ENCODE peak calls at places on chromosomes 7 and 10, in nine cellular contexts. T is colonic mucosa, I is nephron progenitor cell, P is MCF 10A, S is A549, H is GM10248, R is HCT116, X is right atrium auricular region, K is AG10803. B is an unnamed sample.

GRCh38 chr7:16670021-16670420 is 24.0 kb downstream of the BZW2 start:
- DNase-seq in K (peak), R (no peak), T (no peak), P (no peak), I (no peak), H (no peak), S (no peak), X (no peak), B (no peak)

GRCh38 chr10:106147050-106147449 is 1017.5 kb downstream of the SORCS1 start:
- DNase-seq in X (no peak), T (no peak), P (no peak), K (no peak), R (no peak), H (no peak), I (no peak), S (no peak), B (no peak)

GRCh38 chr7:81488210-81488609 is 281.6 kb downstream of the HGF start:
- DNase-seq in R (no peak), P (peak), K (no peak), T (no peak), I (no peak), S (no peak), X (no peak), H (no peak), B (no peak)

GRCh38 chr7:138396251-138397070 is 63.6 kb upstream of the TRIM24 start:
- DNase-seq in H (peak), R (no peak), K (no peak), T (peak), X (no peak), S (peak), I (no peak), P (no peak), B (peak)

GRCh38 chr7:114832906-114833595 is 88.8 kb upstream of the MDFIC start:
- DNase-seq in R (no peak), K (no peak), T (no peak), I (no peak), P (no peak), H (peak), S (no peak), X (no peak), B (peak)

GRCh38 chr10:115989621-115990020 is 283.4 kb downstream of the GFRA1 start:
- DNase-seq in K (peak), P (no peak), I (no peak), X (no peak), T (no peak), R (no peak), S (no peak), H (no peak), B (no peak)

GRCh38 chr10:68105820-68106219 is 3.5 kb upstream of the MYPN start:
- DNase-seq in I (no peak), K (peak), S (no peak), R (no peak), H (no peak), T (no peak), P (peak), X (no peak), B (no peak)

GRCh38 chr10:70472799-70473452 is 5.6 kb upstream of the PALD1 start:
- DNase-seq in H (no peak), I (no peak), K (no peak), S (no peak), P (no peak), X (no peak), R (no peak), T (no peak), B (no peak)

DNA sequence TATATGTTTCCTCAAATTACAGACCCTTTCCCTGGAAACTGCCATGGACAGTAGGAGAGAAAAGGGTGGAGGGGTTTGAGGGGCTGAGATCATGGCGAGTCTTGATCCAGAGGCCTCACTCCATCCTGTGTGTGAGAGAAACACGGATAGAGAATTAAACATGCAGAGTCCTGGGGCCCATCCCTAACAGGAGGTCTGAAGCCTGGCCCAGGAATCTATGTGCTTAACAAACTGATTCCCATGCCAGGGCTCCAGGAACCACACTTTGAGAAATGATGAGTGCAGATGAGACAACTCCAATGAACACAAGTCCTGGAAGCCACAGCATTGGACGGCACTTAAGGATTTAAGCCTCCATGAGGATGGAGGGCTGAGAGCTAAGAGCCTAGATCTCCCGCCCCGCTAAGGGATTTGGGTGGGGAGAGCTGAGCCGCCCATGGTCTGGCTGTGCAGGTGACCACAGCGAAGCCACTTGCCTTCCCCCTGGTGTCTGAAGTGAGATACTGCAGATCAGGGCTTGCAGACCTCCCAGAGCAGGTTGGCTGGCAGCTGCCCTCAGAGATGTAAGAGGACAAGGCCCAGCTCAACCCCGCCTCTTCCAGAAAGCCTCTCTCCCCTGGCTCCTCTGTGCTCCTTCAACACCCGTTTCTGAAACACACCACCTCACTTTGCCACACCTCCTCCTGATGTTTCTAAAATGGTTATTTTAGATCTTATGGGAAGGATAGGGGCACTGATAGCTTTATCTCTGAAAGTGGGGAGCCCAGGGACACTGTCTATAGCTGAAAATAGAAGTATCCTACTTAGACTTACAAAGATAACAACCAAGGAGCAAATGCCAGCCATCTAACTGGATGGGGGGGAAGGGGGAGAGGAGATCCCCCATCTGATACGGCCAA is 24.8 kb upstream of the EIF5AL1 start:
- DNase-seq in I (peak), X (peak), P (peak), H (peak), S (peak), R (peak), T (peak), K (peak), B (peak)
- TF ChIP-seq CTCF in I (peak), X (peak), P (peak), H (peak), S (peak), R (peak), T (peak), K (peak), B (peak)

GRCh38 chr7:1883834-1884582 is 213.9 kb downstream of the ELFN1 start:
- DNase-seq in I (no peak), K (no peak), H (no peak), P (no peak), T (no peak), S (peak), R (no peak), X (no peak), B (no peak)
- TF ChIP-seq CTCF in I (no peak), K (no peak), H (no peak), P (no peak), T (no peak), S (no peak), R (no peak), X (no peak), B (no peak)

DNA sequence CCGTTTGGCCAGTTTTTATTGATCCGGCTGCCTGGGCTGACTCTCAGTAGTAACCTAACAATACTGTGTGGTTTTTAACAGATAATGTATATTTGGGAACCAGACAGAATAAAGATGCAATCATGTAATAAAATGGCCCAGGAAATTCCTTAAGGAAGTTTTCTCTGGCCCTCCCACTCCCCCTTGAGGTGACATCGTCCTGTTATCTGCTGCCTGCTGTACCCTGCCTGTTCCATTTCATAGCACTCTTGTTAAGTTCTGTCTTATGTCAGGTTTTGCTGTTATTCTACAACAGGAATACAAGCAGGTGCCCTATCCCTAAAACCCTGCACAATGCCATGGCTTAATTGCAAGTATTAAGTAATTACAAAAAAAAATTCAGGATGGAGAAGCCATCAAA is 12.5 kb downstream of the ITGB8 start:
- DNase-seq in P (no peak), S (peak), H (no peak), T (peak), K (no peak), R (no peak), I (peak), X (no peak), B (no peak)
- TF ChIP-seq CTCF in P (no peak), S (no peak), H (no peak), T (no peak), K (peak), R (peak), I (peak), X (no peak), B (no peak)

DNA sequence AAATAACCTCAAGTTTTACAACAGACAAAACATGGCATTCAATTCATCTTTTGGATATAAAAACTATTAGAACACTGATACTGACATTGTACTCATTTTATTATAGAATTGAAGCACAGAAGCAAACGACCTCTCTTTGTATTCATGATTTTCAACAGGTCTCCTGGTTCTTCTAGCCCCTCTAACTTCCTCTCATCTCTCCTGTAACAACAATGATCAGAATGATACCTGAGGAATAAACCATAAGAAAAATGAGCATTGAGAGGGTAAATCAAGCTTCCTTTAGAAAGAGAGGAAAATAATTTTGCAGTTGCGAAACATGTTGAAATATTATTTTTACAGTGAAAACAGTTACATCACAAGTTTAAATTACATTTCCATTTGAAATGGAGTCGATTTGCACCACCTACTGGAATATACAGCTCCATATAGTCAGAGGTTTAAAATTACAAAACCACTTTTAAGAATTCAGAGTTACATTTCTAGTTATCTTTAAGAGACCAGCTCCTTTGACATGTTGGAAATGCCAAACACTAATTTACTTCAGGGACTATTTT is 17.5 kb upstream of the TEX36 start:
- DNase-seq in X (no peak), P (peak), K (peak), H (no peak), S (peak), T (no peak), R (no peak), I (no peak), B (no peak)
- TF ChIP-seq CTCF in X (no peak), P (peak), K (peak), H (no peak), S (peak), T (no peak), R (peak), I (no peak), B (no peak)

GRCh38 chr7:4486932-4487331 is 195.2 kb upstream of the FOXK1 start:
- DNase-seq in R (no peak), H (no peak), S (no peak), T (no peak), K (no peak), P (no peak), I (no peak), X (no peak), B (no peak)
- TF ChIP-seq CTCF in R (no peak), H (no peak), S (no peak), T (no peak), K (no peak), P (no peak), I (no peak), X (no peak), B (no peak)

GRCh38 chr10:73252445-73253225 is at the start of gene MRPS16:
- DNase-seq in R (peak), K (peak), X (peak), I (peak), P (peak), S (peak), T (peak), H (peak), B (peak)

GRCh38 chr10:73251683-73252444 is 580 bp downstream of the MRPS16 start:
- DNase-seq in I (no peak), T (peak), P (peak), X (no peak), K (no peak), R (no peak), H (no peak), S (peak), B (no peak)

GRCh38 chr10:73248259-73248724 is 1.2 kb upstream of the DNAJC9 start:
- DNase-seq in K (no peak), T (no peak), I (no peak), H (no peak), S (no peak), P (no peak), R (no peak), X (no peak), B (no peak)

GRCh38 chr10:73247509-73248258 is 629 bp upstream of the DNAJC9 start:
- DNase-seq in X (no peak), T (no peak), S (no peak), H (no peak), I (no peak), R (no peak), P (no peak), K (no peak), B (peak)

GRCh38 chr10:73253226-73253557 is 748 bp upstream of the MRPS16 start:
- DNase-seq in S (peak), I (no peak), R (no peak), P (no peak), H (peak), X (no peak), T (peak), K (no peak), B (peak)
- TF ChIP-seq CTCF in S (no peak), I (no peak), R (no peak), P (no peak), H (no peak), X (no peak), T (no peak), K (no peak), B (no peak)

GRCh38 chr7:77197135-77197534 is 2.5 kb downstream of the FGL2 start:
- DNase-seq in S (no peak), I (no peak), P (no peak), X (no peak), T (peak), R (no peak), H (no peak), K (no peak), B (no peak)

GRCh38 chr7:77199008-77199966 is at the start of gene FGL2:
- DNase-seq in T (peak), H (no peak), R (no peak), S (no peak), P (no peak), K (peak), I (peak), X (peak), B (no peak)

GRCh38 chr7:77205706-77206105 is 6.1 kb upstream of the FGL2 start:
- DNase-seq in P (no peak), S (no peak), T (no peak), H (no peak), X (no peak), K (peak), I (no peak), R (no peak), B (no peak)

GRCh38 chr7:77200542-77200941 is 923 bp upstream of the FGL2 start:
- DNase-seq in X (no peak), R (no peak), K (no peak), P (no peak), T (no peak), H (peak), S (no peak), I (no peak), B (peak)

GRCh38 chr7:77202544-77202976 is 2.9 kb upstream of the FGL2 start:
- DNase-seq in H (peak), S (no peak), X (no peak), R (no peak), I (no peak), K (no peak), P (no peak), T (no peak), B (peak)
- TF ChIP-seq CTCF in H (no peak), S (no peak), X (no peak), R (no peak), I (no peak), K (no peak), P (no peak), T (no peak), B (no peak)